ENCODE peak calls at places on chromosomes 3 and 15, in five cellular contexts. B, F, D, H and P are unnamed samples.

GRCh38 chr3:127847236-127847720 is 25.0 kb upstream of the MGLL start:
- DNase-seq in B (no peak), F (no peak), D (no peak), H (no peak), P (no peak)

GRCh38 chr3:190811775-190812480 is 50.6 kb downstream of the GMNC start:
- DNase-seq in B (no peak), F (peak; percentile 62), D (peak; percentile 54), H (no peak), P (no peak)

GRCh38 chr3:12316253-12316652 is 27.4 kb downstream of the PPARG start:
- DNase-seq in B (no peak), F (no peak), D (no peak), H (no peak), P (no peak)

GRCh38 chr3:133962879-133963278 is 66.8 kb downstream of the SLCO2A1 start:
- DNase-seq in B (no peak), F (peak; percentile 66), D (no peak), H (no peak), P (no peak)

GRCh38 chr3:18190646-18191045 is 234.5 kb downstream of the SATB1 start:
- DNase-seq in B (no peak), F (no peak), D (no peak), H (no peak), P (no peak)

GRCh38 chr15:58311551-58311950 is 120.2 kb upstream of the LIPC start:
- DNase-seq in B (no peak), F (no peak), D (no peak), H (no peak), P (no peak)

GRCh38 chr15:87707581-87708130 is 548.9 kb downstream of the NTRK3 start:
- DNase-seq in B (no peak), F (no peak), D (no peak), H (no peak), P (no peak)

GRCh38 chr3:112799946-112800345 is 46.7 kb downstream of the CD200R1L start:
- DNase-seq in B (no peak), F (no peak), D (no peak), H (no peak), P (no peak)

GRCh38 chr3:149638401-149639092 is 19.3 kb downstream of the WWTR1 start:
- DNase-seq in B (no peak), F (peak; percentile 65), D (no peak), H (no peak), P (no peak)

GRCh38 chr3:45024601-45025262 is 1.4 kb upstream of the CLEC3B start:
- DNase-seq in B (no peak), F (no peak), D (no peak), H (no peak), P (no peak)

GRCh38 chr3:126510323-126510910 is 7.2 kb downstream of the UROC1 start:
- DNase-seq in B (peak; percentile 36), F (no peak), D (no peak), H (no peak), P (peak; percentile 38)

GRCh38 chr15:68382286-68383007 is 49.5 kb downstream of the ITGA11 start:
- DNase-seq in B (peak; percentile 24), F (no peak), D (no peak), H (no peak), P (peak; percentile 40)

GRCh38 chr15:58267026-58267425 is 128.8 kb downstream of the AQP9 start:
- DNase-seq in B (no peak), F (no peak), D (no peak), H (no peak), P (no peak)

GRCh38 chr3:34107669-34108068 is 309.2 kb downstream of the PDCD6IP start:
- DNase-seq in B (no peak), F (no peak), D (no peak), H (no peak), P (no peak)

GRCh38 chr15:31338318-31338878 is 11.8 kb downstream of the KLF13 start:
- DNase-seq in B (peak; percentile 66), F (no peak), D (no peak), H (peak; percentile 49), P (no peak)

GRCh38 chr3:17625111-17625510 is 117.3 kb downstream of the TBC1D5 start:
- DNase-seq in B (no peak), F (no peak), D (no peak), H (no peak), P (no peak)

GRCh38 chr3:109224333-109224732 is 87.8 kb downstream of the C3orf85 start:
- DNase-seq in B (no peak), F (no peak), D (peak; percentile 12), H (no peak), P (no peak)
- TF ChIP-seq CTCF in B (no peak), F (peak; percentile 37), D (peak; percentile 72), H (no peak), P (peak; percentile 30)

GRCh38 chr15:43266834-43267233 is at the start of gene TGM5:
- DNase-seq in B (no peak), F (no peak), D (no peak), H (peak; percentile 87), P (no peak)

GRCh38 chr15:43270113-43270665 is 3.5 kb upstream of the TGM5 start:
- DNase-seq in B (no peak), F (no peak), D (no peak), H (no peak), P (no peak)

GRCh38 chr15:43266386-43266785 is 342 bp downstream of the TGM5 start:
- DNase-seq in B (no peak), F (no peak), D (no peak), H (no peak), P (no peak)

GRCh38 chr15:43267439-43267838 is 711 bp upstream of the TGM5 start:
- DNase-seq in B (no peak), F (no peak), D (no peak), H (no peak), P (no peak)

DNA sequence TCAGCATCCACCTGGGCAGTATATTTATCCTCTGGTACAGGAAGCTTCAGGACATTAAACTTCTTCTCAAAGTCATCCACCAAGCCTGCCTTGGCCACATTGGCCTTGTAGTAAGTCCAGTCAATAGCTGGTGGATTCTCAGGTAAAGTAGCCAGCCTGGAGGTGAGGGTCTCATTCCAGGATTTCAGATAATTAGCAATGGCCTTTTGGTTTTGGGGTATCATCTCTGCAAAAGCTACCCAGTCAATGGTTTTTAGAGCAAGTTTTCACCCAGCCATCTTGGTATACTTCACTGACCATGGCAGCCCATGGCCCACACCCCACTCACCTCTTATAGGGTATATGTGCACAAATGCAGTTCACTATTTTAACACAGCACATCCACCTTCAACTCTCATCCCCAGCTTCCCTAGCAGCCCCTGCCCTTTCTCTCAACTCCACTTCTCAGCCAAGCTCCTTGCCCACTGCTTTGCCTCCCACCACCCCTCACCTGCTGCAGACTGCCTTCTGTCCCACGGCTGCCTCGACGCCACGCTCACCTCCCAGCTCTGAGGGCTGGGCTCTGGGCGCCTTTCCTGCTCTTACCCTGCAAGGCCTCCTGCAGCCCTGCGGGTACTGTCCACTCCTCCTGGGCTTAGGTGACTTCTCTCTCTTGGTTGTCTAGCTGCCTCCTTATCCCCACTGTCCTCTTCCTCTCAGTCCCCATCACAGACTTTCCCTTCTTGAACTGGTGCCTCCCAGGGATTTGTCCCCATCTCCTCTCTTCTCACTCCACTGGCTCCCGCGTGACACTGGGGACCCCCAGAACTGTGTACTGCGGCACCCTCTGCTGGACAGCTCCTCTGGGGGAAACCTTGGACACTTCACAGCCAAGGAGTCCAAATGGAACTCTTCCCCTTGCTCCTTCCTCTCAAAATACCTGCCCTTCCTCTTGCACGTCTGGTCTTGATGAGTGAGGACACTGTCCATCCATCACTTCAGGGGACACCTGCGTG is 1.7 kb upstream of the TGM5 start:
- DNase-seq in B (no peak), F (no peak), D (peak; percentile 11), H (no peak), P (no peak)
- TF ChIP-seq CTCF in B (no peak), F (peak; percentile 43), D (peak; percentile 63), H (no peak), P (no peak)

DNA sequence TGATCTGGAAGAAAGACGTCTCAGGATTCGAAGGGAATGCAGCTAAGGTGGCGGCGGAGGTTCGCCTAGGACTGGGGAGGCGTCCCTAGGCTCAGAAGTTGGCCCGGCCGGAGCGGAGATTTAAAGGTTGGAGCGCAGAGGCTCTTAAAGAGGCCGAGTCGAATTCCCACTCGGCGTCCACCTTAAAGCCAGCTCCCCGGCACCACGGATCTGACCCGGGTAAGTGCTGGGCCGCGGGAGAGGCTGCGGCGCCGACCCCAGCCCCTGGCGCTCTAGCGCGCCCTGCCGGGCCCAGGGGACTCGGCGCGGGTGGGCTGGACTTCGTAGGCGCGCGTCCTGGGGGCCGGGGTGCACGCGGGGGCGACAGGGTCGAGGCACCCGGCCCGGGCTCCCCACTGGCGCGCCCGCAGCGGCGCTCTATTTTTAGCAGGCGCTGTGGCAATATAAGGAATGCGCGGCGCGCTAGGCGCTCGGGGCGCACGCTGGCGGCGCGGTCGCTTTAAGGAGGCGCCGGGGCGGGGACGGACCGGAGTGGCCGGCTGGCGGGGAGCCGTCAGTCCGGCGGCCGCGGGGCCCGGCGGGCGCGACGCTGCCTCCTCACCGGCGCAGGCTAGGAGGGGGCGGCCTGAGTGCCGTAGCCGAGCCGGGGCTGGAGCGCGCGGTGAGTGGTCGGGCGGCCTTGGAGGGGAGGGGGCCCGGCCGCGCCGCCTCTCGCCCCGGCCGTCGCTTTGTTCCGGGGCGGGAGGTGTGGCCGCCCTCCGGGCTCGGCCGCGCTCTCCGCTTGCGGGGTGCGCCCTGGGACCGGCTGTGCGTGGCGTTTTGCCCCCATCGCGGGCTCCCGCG is at the start of gene MRAS:
- DNase-seq in B (peak; percentile 90), F (peak; percentile 71), D (peak; percentile 59), H (peak; percentile 55), P (no peak)
- TF ChIP-seq CTCF in B (no peak), F (peak; percentile 70), D (peak; percentile 73), H (peak; percentile 40), P (peak; percentile 52)

GRCh38 chr3:7421065-7421464 is 560.1 kb downstream of the GRM7 start:
- DNase-seq in B (no peak), F (no peak), D (no peak), H (no peak), P (no peak)
- TF ChIP-seq CTCF in B (no peak), F (peak; percentile 13), D (no peak), H (no peak), P (peak; percentile 17)

GRCh38 chr3:67608034-67608433 is 46.4 kb downstream of the SUCLG2 start:
- DNase-seq in B (no peak), F (no peak), D (no peak), H (no peak), P (no peak)

GRCh38 chr3:67601919-67602608 is 52.3 kb downstream of the SUCLG2 start:
- DNase-seq in B (no peak), F (no peak), D (no peak), H (no peak), P (no peak)

GRCh38 chr3:67601385-67601784 is 53.0 kb downstream of the SUCLG2 start:
- DNase-seq in B (no peak), F (no peak), D (no peak), H (no peak), P (no peak)

GRCh38 chr3:67602816-67603215 is 51.6 kb downstream of the SUCLG2 start:
- DNase-seq in B (no peak), F (no peak), D (no peak), H (no peak), P (no peak)

GRCh38 chr3:67605377-67605776 is 49.0 kb downstream of the SUCLG2 start:
- DNase-seq in B (no peak), F (peak; percentile 74), D (no peak), H (no peak), P (no peak)
- TF ChIP-seq CTCF in B (no peak), F (peak; percentile 72), D (no peak), H (no peak), P (peak; percentile 28)